ENCODE peak calls at places on chromosomes 6 and 20, in seven cellular contexts. G is HCT116, J is NT2/D1, M is GM12878, D is HepG2, V is SK-N-SH, Y is H1. R is an unnamed sample.

GRCh38 chr6:39786636-39787035 is 5.5 kb upstream of the DAAM2 start:
- DNase-seq in Y (no peak), V (no peak), M (no peak), D (no peak), G (no peak), J (no peak), R (no peak)

GRCh38 chr6:144007455-144007778 is 642 bp downstream of the PLAGL1 start:
- DNase-seq in Y (no peak), M (no peak), J (no peak), V (no peak), D (no peak), G (no peak), R (no peak)

GRCh38 chr6:127539292-127539691 is 20.2 kb upstream of the MTCL3 start:
- DNase-seq in J (no peak), D (no peak), G (no peak), M (no peak), Y (no peak), V (peak; percentile 47), R (no peak)

GRCh38 chr6:68958327-68958726 is 323.2 kb downstream of the ADGRB3 start:
- DNase-seq in G (no peak), Y (no peak), D (peak; percentile 2), V (peak; percentile 23), J (no peak), M (no peak), R (peak; percentile 9)

GRCh38 chr20:33490023-33490933 is at the start of gene CBFA2T2:
- DNase-seq in D (peak; percentile 34), G (peak; percentile 28), J (no peak), M (no peak), Y (peak; percentile 76), V (no peak), R (no peak)

GRCh38 chr6:15109338-15110090 is 136.4 kb upstream of the JARID2 start:
- DNase-seq in Y (no peak), G (no peak), M (no peak), J (no peak), D (no peak), V (no peak), R (no peak)

GRCh38 chr20:17641520-17641964 is 40.5 kb downstream of the RRBP1 start:
- DNase-seq in J (no peak), D (no peak), Y (no peak), G (no peak), V (no peak), M (no peak), R (no peak)

GRCh38 chr6:50816115-50816675 is 2.5 kb upstream of the TFAP2B start:
- DNase-seq in Y (peak; percentile 84), M (peak; percentile 19), V (peak; percentile 63), D (peak; percentile 67), J (peak; percentile 42), G (peak; percentile 34), R (peak; percentile 94)

GRCh38 chr6:160417135-160417534 is 69.0 kb downstream of the SLC22A3 start:
- DNase-seq in V (no peak), M (no peak), J (no peak), Y (no peak), D (no peak), G (no peak), R (no peak)

GRCh38 chr6:56038764-56039163 is 163.4 kb upstream of the BMP5 start:
- DNase-seq in G (no peak), M (no peak), Y (no peak), J (no peak), D (no peak), V (no peak), R (no peak)

GRCh38 chr6:102026649-102027048 is 633.1 kb downstream of the GRIK2 start:
- DNase-seq in G (no peak), V (peak; percentile 4), M (no peak), J (no peak), Y (no peak), D (no peak), R (no peak)

GRCh38 chr20:46648903-46649649 is 2.2 kb downstream of the SLC13A3 start:
- DNase-seq in M (no peak), V (no peak), J (no peak), Y (no peak), G (no peak), D (peak; percentile 68), R (peak; percentile 66)

GRCh38 chr20:46651091-46651962 is at the start of gene SLC13A3:
- DNase-seq in J (peak; percentile 47), G (no peak), V (peak; percentile 74), D (peak; percentile 79), Y (peak; percentile 74), M (no peak), R (no peak)

GRCh38 chr20:46649965-46650542 is 1.2 kb downstream of the SLC13A3 start:
- DNase-seq in M (no peak), D (peak; percentile 51), G (no peak), J (no peak), Y (no peak), V (no peak), R (peak; percentile 25)

GRCh38 chr20:46650575-46651090 is 626 bp downstream of the SLC13A3 start:
- DNase-seq in J (no peak), V (no peak), D (no peak), M (no peak), Y (no peak), G (no peak), R (no peak)

DNA sequence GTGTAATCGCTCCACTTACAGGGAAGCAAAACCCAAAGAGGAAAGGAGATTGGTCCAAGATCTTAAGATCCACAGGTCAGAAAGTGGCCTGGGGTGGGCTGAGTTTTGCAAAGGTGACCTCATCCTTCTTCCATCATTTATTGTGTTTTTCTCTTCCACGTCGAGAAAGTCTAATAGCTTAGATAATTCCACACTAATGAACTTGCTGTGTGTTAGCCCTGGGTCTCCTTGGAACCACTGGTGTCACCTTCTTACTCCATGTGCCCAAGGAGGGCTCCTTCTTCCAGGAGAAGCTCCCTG is 1.7 kb downstream of the SLC13A3 start:
- DNase-seq in G (no peak), D (no peak), M (no peak), J (no peak), Y (no peak), V (no peak), R (no peak)
- TF ChIP-seq YY1 in G (no peak), D (no peak), M (no peak), J (no peak), Y (no peak), V (no peak), R (no peak)

DNA sequence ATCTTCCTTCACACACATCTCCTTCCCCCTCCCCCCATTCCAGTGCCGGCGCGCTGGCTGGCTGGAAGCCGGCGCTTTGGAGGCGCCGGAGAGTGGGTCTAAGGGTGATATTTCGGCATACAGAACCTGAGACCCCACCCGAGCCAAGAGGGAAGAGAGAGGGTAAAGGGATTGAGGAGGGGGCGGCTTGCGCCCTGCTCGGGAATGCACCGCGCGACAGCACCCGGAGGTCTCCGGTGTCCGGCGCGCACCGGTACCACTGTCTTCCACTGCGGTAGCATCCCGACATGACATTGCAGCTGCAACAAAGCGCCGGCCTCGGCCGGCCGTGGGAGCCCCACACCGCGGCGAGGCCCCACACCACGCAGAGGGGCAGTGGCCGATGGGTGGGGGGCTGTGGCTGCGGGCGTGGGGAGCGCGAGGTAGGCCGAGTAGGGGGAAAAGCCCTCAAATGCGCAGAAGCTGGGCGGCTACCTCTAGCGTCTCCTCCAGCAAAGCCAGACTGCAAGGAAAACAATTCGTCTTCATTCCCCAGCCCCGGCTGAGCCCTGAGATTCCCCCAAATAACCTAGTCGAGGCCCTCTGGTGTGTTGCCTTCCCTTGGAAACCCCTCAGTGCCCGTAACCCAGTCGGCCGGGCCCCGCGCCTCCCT is 905 bp downstream of the TNFRSF21 start:
- DNase-seq in V (peak; percentile 71), J (no peak), M (no peak), Y (peak; percentile 77), G (no peak), D (no peak), R (peak; percentile 27)
- TF ChIP-seq YY1 in V (no peak), J (no peak), M (no peak), Y (no peak), G (no peak), D (no peak), R (no peak)

GRCh38 chr20:3586111-3586510 is 77.1 kb downstream of the GFRA4 start:
- DNase-seq in V (no peak), D (no peak), M (no peak), J (no peak), Y (no peak), G (no peak), R (no peak)
- TF ChIP-seq YY1 in V (no peak), D (no peak), M (no peak), J (no peak), Y (no peak), G (no peak), R (no peak)

DNA sequence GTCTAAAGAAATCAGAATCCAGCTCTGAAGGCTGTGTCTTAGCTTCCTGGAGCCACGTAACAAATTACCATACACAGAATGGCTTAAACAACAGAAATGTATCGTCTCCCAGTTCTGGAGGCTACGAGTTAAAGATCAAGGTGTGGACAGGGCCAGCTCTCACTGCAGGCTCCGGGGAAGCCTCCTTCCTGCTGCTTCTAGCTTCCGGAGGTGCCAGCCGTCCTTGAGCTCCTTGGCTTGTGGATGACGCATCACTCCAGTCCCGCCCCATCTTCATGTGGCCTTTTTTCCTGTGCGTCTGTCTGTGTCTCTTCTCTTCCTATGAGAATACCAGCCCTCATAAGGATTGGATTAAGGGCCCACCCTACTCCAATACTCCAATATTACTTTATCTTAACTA is 319.1 kb upstream of the QKI start:
- DNase-seq in Y (no peak), D (no peak), J (no peak), V (no peak), G (no peak), M (no peak), R (no peak)
- TF ChIP-seq YY1 in Y (no peak), D (no peak), J (no peak), V (no peak), G (no peak), M (no peak), R (no peak)

DNA sequence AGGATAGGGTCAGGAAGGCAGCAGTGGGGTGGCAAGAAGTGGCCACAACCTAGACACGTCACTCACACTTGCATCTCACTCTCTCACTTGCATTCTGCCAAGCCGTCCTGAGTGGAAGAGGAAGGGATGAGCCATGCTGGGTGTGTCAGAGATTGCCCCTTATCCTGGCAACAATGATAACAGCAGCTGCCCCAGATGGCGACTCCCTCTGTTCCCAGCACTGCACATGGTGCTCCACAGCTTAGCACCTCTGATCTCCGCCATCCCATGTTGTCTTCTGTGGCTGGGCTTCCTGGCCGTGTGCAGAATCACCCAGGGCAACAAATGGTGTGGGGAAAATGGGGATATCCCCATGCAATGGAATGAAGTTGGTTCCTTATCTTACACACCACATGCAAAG is 11.1 kb downstream of the KCNB1 start:
- DNase-seq in Y (no peak), G (no peak), V (no peak), D (no peak), M (no peak), J (no peak), R (no peak)
- TF ChIP-seq YY1 in Y (no peak), G (no peak), V (no peak), D (no peak), M (no peak), J (no peak), R (no peak)

GRCh38 chr20:35006009-35006408 is 50.3 kb downstream of the MYH7B start:
- DNase-seq in D (no peak), G (no peak), Y (no peak), V (no peak), J (no peak), M (no peak), R (no peak)
- TF ChIP-seq YY1 in D (no peak), G (no peak), Y (no peak), V (no peak), J (no peak), M (no peak), R (no peak)

R was measured in K562.